ENCODE peak calls at places on chromosomes 1 and 21, in seven cellular contexts. W is sigmoid colon; J is IMR-90; Z is GM23248; Y is H9; A is heart right ventricle; B is CD4-positive, CD25-positive, alpha-beta regulatory T cell. R is an unnamed sample.

GRCh38 chr1:175572932-175573871 is 170.2 kb downstream of the TNR start:
- DNase-seq in B (no peak), W (no peak), Z (no peak), Y (no peak), J (no peak), A (no peak), R (no peak)

GRCh38 chr1:65505547-65506325 is 85.3 kb downstream of the LEPR start:
- DNase-seq in A (no peak), J (no peak), W (no peak), B (no peak), Y (no peak), Z (no peak), R (no peak)

GRCh38 chr21:42614811-42615342 is 38.5 kb upstream of the PDE9A start:
- DNase-seq in Y (no peak), W (no peak), B (peak; percentile 40), A (no peak), Z (peak; percentile 29), J (no peak), R (no peak)

GRCh38 chr1:192476802-192477298 is 98.7 kb upstream of the RGS1 start:
- DNase-seq in Y (no peak), W (peak; percentile 78), Z (peak; percentile 90), B (no peak), J (peak; percentile 69), A (peak; percentile 44), R (no peak)

GRCh38 chr1:9996624-9997582 is at the start of gene RBP7:
- DNase-seq in W (no peak), A (peak; percentile 6), J (no peak), Z (peak; percentile 44), Y (peak; percentile 59), B (peak; percentile 4), R (peak; percentile 19)

GRCh38 chr1:204941415-204942338 is 71.0 kb downstream of the NFASC start:
- DNase-seq in W (peak; percentile 81), A (peak; percentile 60), J (peak; percentile 31), Z (peak; percentile 78), B (peak; percentile 5), Y (peak; percentile 74), R (peak; percentile 62)

GRCh38 chr21:40146201-40146890 is 279.1 kb downstream of the PCP4 start:
- DNase-seq in A (no peak), J (no peak), W (no peak), B (no peak), Y (no peak), Z (no peak), R (no peak)

GRCh38 chr1:63829349-63830327 is 55.8 kb downstream of the ROR1 start:
- DNase-seq in A (no peak), Y (no peak), B (no peak), J (no peak), W (no peak), Z (peak; percentile 49), R (no peak)

GRCh38 chr21:41402796-41403195 is 23.2 kb upstream of the MX1 start:
- DNase-seq in B (no peak), W (no peak), A (no peak), Z (no peak), J (no peak), Y (peak; percentile 17), R (no peak)

GRCh38 chr1:6440198-6441126 is 15.9 kb downstream of the ESPN start:
- DNase-seq in Y (peak; percentile 85), B (peak; percentile 65), A (no peak), W (no peak), J (peak; percentile 22), Z (peak; percentile 66), R (no peak)

GRCh38 chr1:240014051-240014450 is 77.6 kb upstream of the FMN2 start:
- DNase-seq in Z (no peak), B (no peak), A (no peak), W (no peak), J (no peak), Y (no peak), R (no peak)

GRCh38 chr1:173527151-173527826 is 50.2 kb downstream of the PRDX6 start:
- DNase-seq in B (no peak), Z (no peak), J (no peak), A (no peak), W (no peak), Y (no peak), R (peak; percentile 29)

DNA sequence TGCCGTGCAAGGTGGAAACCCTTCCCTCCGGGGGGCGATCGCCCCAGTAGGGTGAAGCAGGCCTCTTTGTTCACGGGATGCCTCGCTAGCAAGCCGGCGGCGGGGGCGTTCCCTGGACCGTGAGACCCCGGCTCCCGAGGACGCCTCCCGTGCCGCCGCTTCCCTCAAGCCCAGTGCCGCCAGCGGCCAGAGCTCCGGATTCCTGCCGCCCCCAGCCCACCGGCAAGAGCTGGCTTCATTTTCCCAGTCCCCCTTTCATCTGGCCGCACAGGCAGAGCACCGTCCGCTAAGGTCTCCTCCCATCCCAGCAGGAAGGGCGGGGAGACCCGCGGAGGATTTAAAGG is 16.3 kb downstream of the IER5 start:
- DNase-seq in B (peak; percentile 49), A (no peak), J (no peak), W (peak; percentile 79), Y (peak; percentile 76), Z (peak; percentile 71), R (peak; percentile 72)
- H3K27me3 ChIP-seq in B (peaks cover 2% of the 10 kb centered on the region), A (no peaks in the 10 kb centered on the region), J (no peaks in the 10 kb centered on the region), W (no peaks in the 10 kb centered on the region), Y (peaks cover 21% of the 10 kb centered on the region), Z (no peaks in the 10 kb centered on the region), R (no peaks in the 10 kb centered on the region)

GRCh38 chr1:155207578-155208405 is at the start of gene THBS3:
- DNase-seq in W (peak; percentile 79), Y (peak; percentile 64), B (no peak), J (peak; percentile 12), Z (peak; percentile 60), A (peak; percentile 65), R (peak; percentile 76)
- H3K27me3 ChIP-seq in W (no peaks in the 10 kb centered on the region), Y (no peaks in the 10 kb centered on the region), B (no peaks in the 10 kb centered on the region), J (no peaks in the 10 kb centered on the region), Z (no peaks in the 10 kb centered on the region), A (no peaks in the 10 kb centered on the region), R (no peaks in the 10 kb centered on the region)

GRCh38 chr1:97196825-97197516 is 475.4 kb downstream of the PTBP2 start:
- DNase-seq in Y (no peak), Z (no peak), B (no peak), A (no peak), W (no peak), J (no peak), R (no peak)

GRCh38 chr1:97200627-97201026 is 479.0 kb downstream of the PTBP2 start:
- DNase-seq in J (no peak), Y (no peak), Z (no peak), B (no peak), A (no peak), W (no peak), R (no peak)

GRCh38 chr1:97204468-97204867 is 482.9 kb downstream of the PTBP2 start:
- DNase-seq in W (no peak), J (peak; percentile 75), Y (no peak), B (no peak), A (no peak), Z (no peak), R (no peak)

GRCh38 chr1:97202981-97203380 is 481.4 kb downstream of the PTBP2 start:
- DNase-seq in B (no peak), Z (no peak), A (no peak), Y (no peak), W (no peak), J (no peak), R (no peak)

DNA sequence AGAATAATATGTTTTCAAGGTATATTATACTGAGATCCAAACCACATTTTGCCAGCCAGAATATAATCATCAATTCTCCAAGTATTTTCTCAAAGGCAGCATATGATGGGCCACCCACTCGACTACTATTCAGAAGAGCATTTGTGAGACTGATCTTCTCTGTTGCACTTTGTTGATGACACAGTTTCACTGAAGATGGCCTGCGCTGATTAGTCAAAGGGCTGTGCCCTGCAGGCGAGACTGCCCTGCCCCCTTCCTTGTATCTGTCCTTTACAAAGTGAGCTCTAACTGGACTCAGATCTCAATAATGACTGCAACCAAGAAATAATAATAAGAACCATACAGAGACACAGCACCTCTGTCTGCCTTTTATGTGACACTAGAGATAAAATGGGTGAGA is 480.9 kb downstream of the PTBP2 start:
- DNase-seq in Y (no peak), B (no peak), Z (peak; percentile 3), W (no peak), A (no peak), J (no peak), R (no peak)
- H3K27me3 ChIP-seq in Y (no peaks in the 10 kb centered on the region), B (no peaks in the 10 kb centered on the region), Z (no peaks in the 10 kb centered on the region), W (no peaks in the 10 kb centered on the region), A (no peaks in the 10 kb centered on the region), J (no peaks in the 10 kb centered on the region), R (no peaks in the 10 kb centered on the region)

GRCh38 chr21:28233536-28234220 is 759.0 kb downstream of the LTN1 start:
- DNase-seq in W (no peak), Y (no peak), B (no peak), A (no peak), J (no peak), Z (no peak), R (no peak)

GRCh38 chr21:28239345-28239744 is 753.3 kb downstream of the LTN1 start:
- DNase-seq in A (no peak), Z (no peak), B (no peak), Y (no peak), J (no peak), W (no peak), R (peak; percentile 16)

GRCh38 chr21:28237661-28238060 is 755.0 kb downstream of the LTN1 start:
- DNase-seq in Y (no peak), J (no peak), A (no peak), Z (no peak), B (no peak), W (no peak), R (no peak)

GRCh38 chr21:28230559-28230958 is 762.1 kb downstream of the LTN1 start:
- DNase-seq in W (no peak), J (peak; percentile 33), A (no peak), Y (no peak), B (no peak), Z (peak; percentile 58), R (no peak)

DNA sequence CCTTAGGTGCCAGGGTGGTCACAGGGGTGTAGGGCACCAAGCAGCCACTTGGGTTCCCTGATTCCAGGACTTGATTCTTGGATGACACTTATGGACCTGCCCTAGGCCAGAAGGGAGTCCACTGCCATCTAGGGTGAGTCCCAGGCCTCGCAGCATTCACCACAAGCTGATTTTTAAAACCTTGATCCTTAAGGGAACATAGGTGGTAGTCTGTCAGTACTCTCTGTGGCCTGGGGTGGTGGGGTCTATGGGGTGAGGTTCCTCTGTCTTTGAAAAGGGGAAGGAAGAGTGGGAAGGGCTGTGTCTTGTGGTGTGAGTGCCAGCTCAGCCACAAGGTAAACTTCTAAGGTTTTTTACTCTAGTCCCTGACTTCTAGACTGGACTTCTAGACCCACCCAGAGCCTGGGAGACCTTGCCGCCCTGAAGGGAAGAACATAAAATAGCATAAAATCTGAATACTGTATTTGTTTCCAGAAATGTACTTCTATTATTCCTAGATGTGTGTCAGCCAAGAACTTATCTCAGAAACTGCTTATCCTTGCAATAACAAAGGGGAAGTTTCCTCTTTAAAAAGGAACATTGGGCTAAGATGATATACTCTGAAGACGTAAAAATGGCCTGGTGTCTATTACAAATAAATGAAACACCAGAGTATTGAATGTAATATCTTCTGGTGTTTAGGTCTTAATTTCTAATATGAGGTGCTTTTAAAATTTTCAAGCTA is 757.3 kb downstream of the LTN1 start:
- DNase-seq in Y (peak; percentile 53), Z (no peak), A (no peak), J (no peak), W (peak; percentile 64), B (no peak), R (no peak)
- H3K27me3 ChIP-seq in Y (no peaks in the 10 kb centered on the region), Z (no peaks in the 10 kb centered on the region), A (no peaks in the 10 kb centered on the region), J (no peaks in the 10 kb centered on the region), W (no peaks in the 10 kb centered on the region), B (no peaks in the 10 kb centered on the region), R (no peaks in the 10 kb centered on the region)